ENCODE peak calls at places on chromosomes 12 and 14, in ten cellular contexts. W is GM12892; Z is H54; V is CD4-positive, alpha-beta T cell; P is astrocyte of the spinal cord; D is Calu3; B is left ventricle myocardium superior; I is kidney; F is NAMALWA; C is NCI-H1092. H is an unnamed sample.

GRCh38 chr12:76952995-76953394 is 74.2 kb upstream of the CSRP2 start:
- DNase-seq in W (no peak), Z (no peak), V (no peak), P (no peak), D (peak), B (no peak), I (no peak), F (no peak), C (no peak), H (no peak)

GRCh38 chr12:131500564-131500963 is 210.3 kb upstream of the SFSWAP start:
- DNase-seq in W (no peak), Z (no peak), V (no peak), P (no peak), D (no peak), B (no peak), I (no peak), F (no peak), C (no peak), H (no peak)

GRCh38 chr12:55636116-55636655 is 506 bp upstream of the OR10P1 start:
- DNase-seq in W (no peak), Z (no peak), V (no peak), P (no peak), D (no peak), B (no peak), I (no peak), F (no peak), C (no peak), H (no peak)

GRCh38 chr12:34033628-34034296 is 11.5 kb downstream of the ALG10 start:
- DNase-seq in W (no peak), Z (no peak), V (no peak), P (peak), D (no peak), B (no peak), I (no peak), F (peak), C (no peak), H (no peak)

GRCh38 chr12:95701275-95701674 is 89.3 kb downstream of the NTN4 start:
- DNase-seq in W (no peak), Z (no peak), V (no peak), P (peak), D (no peak), B (no peak), I (no peak), F (peak), C (no peak), H (no peak)

GRCh38 chr14:61493239-61493638 is 171.9 kb downstream of the PRKCH start:
- DNase-seq in W (no peak), Z (peak), V (no peak), P (peak), D (no peak), B (no peak), I (no peak), F (no peak), C (no peak), H (no peak)

GRCh38 chr12:130514149-130514551 is 176.5 kb downstream of the PIWIL1 start:
- DNase-seq in W (no peak), Z (no peak), V (no peak), P (no peak), D (no peak), B (no peak), I (no peak), F (no peak), C (peak), H (no peak)

GRCh38 chr14:91997492-91997891 is 42.4 kb downstream of the TRIP11 start:
- DNase-seq in W (no peak), Z (no peak), V (no peak), P (no peak), D (no peak), B (no peak), I (no peak), F (no peak), C (no peak), H (no peak)

GRCh38 chr14:64952598-64953309 is 10.2 kb upstream of the GPX2 start:
- DNase-seq in W (no peak), Z (no peak), V (no peak), P (peak), D (no peak), B (no peak), I (no peak), F (peak), C (no peak), H (no peak)

GRCh38 chr14:91509083-91509877 is 830 bp downstream of the PPP4R3A start:
- DNase-seq in W (peak), Z (no peak), V (peak), P (no peak), D (peak), B (peak), I (peak), F (peak), C (no peak), H (no peak)

GRCh38 chr12:104790296-104791125 is 167.6 kb downstream of the SLC41A2 start:
- DNase-seq in W (no peak), Z (peak), V (peak), P (no peak), D (peak), B (peak), I (peak), F (peak), C (no peak), H (peak)

GRCh38 chr14:91755560-91755959 is 23.7 kb upstream of the CATSPERB start:
- DNase-seq in W (no peak), Z (no peak), V (no peak), P (no peak), D (peak), B (no peak), I (no peak), F (no peak), C (no peak), H (no peak)

GRCh38 chr14:99099051-99099787 is 172.8 kb downstream of the BCL11B start:
- DNase-seq in W (no peak), Z (no peak), V (no peak), P (no peak), D (no peak), B (no peak), I (no peak), F (no peak), C (no peak), H (no peak)

GRCh38 chr14:31159682-31160296 is 47.8 kb downstream of the HECTD1 start:
- DNase-seq in W (no peak), Z (no peak), V (no peak), P (peak), D (no peak), B (no peak), I (no peak), F (no peak), C (no peak), H (no peak)

GRCh38 chr14:75917322-75918251 is 64.2 kb downstream of the TGFB3 start:
- DNase-seq in W (no peak), Z (no peak), V (no peak), P (no peak), D (no peak), B (no peak), I (no peak), F (no peak), C (no peak), H (no peak)

GRCh38 chr12:72365151-72365550 is 93.0 kb downstream of the TRHDE start:
- DNase-seq in W (no peak), Z (no peak), V (no peak), P (peak), D (no peak), B (no peak), I (no peak), F (no peak), C (no peak), H (no peak)

GRCh38 chr14:61326847-61327246 is 5.5 kb downstream of the PRKCH start:
- DNase-seq in W (no peak), Z (no peak), V (no peak), P (peak), D (peak), B (peak), I (peak), F (no peak), C (no peak), H (no peak)

GRCh38 chr14:96089401-96089800 is 50.2 kb downstream of the C14orf132 start:
- DNase-seq in W (no peak), Z (no peak), V (no peak), P (no peak), D (no peak), B (no peak), I (no peak), F (no peak), C (no peak), H (no peak)

GRCh38 chr12:62732861-62733427 is 202.0 kb downstream of the PPM1H start:
- DNase-seq in W (no peak), Z (peak), V (no peak), P (peak), D (peak), B (no peak), I (no peak), F (no peak), C (no peak), H (no peak)

GRCh38 chr12:3554547-3555115 is 63.6 kb downstream of the PRMT8 start:
- DNase-seq in W (no peak), Z (no peak), V (no peak), P (no peak), D (no peak), B (no peak), I (no peak), F (no peak), C (no peak), H (no peak)

GRCh38 chr14:63852271-63852816 is 460 bp upstream of the SYNE2 start:
- DNase-seq in W (peak), Z (no peak), V (no peak), P (peak), D (no peak), B (no peak), I (no peak), F (no peak), C (no peak), H (no peak)

GRCh38 chr12:120628919-120629318 is 11.5 kb upstream of the CABP1 start:
- DNase-seq in W (no peak), Z (no peak), V (no peak), P (no peak), D (no peak), B (no peak), I (peak), F (no peak), C (no peak), H (no peak)

GRCh38 chr12:29241821-29242591 is 92.9 kb downstream of the FAR2 start:
- DNase-seq in W (peak), Z (peak), V (no peak), P (peak), D (peak), B (no peak), I (no peak), F (no peak), C (no peak), H (no peak)

GRCh38 chr12:116157845-116158267 is 119.6 kb downstream of the MED13L start:
- DNase-seq in W (no peak), Z (no peak), V (no peak), P (no peak), D (no peak), B (no peak), I (no peak), F (no peak), C (no peak), H (no peak)

GRCh38 chr12:132523576-132524331 is 33.8 kb downstream of the FBRSL1 start:
- DNase-seq in W (peak), Z (peak), V (peak), P (peak), D (peak), B (peak), I (no peak), F (peak), C (peak), H (peak)

GRCh38 chr12:100154472-100155247 is 12.0 kb upstream of the BLTP3B start:
- DNase-seq in W (peak), Z (peak), V (peak), P (peak), D (peak), B (peak), I (peak), F (peak), C (peak), H (peak)

GRCh38 chr12:70948236-70948975 is 27.9 kb upstream of the PTPRR start:
- DNase-seq in W (no peak), Z (no peak), V (no peak), P (no peak), D (no peak), B (no peak), I (no peak), F (no peak), C (no peak), H (no peak)

GRCh38 chr12:6319446-6319845 is 9.0 kb downstream of the PLEKHG6 start:
- DNase-seq in W (no peak), Z (no peak), V (no peak), P (no peak), D (no peak), B (no peak), I (no peak), F (no peak), C (no peak), H (no peak)

H was measured in memory B cell.